ENCODE peak calls at places on chromosomes 11 and 22, in eight cellular contexts. G, H, B, F, D, S, I and Q are unnamed samples.

GRCh38 chr11:94938399-94939055 is 34.8 kb downstream of the CWC15 start:
- DNase-seq in I (peak; percentile 78), H (no peak), G (peak; percentile 20), F (no peak), D (no peak), S (no peak), B (peak; percentile 66), Q (peak; percentile 55)

GRCh38 chr11:1055990-1056771 is 18.5 kb upstream of the MUC2 start:
- DNase-seq in G (no peak), I (no peak), S (no peak), D (no peak), B (no peak), F (no peak), H (peak; percentile 51), Q (no peak)

GRCh38 chr11:23164022-23164421 is 303.7 kb upstream of the CCDC179 start:
- DNase-seq in D (no peak), F (no peak), H (no peak), I (no peak), B (no peak), S (no peak), G (no peak), Q (no peak)

GRCh38 chr22:27748355-27749168 is 53.0 kb downstream of the MN1 start:
- DNase-seq in B (peak; percentile 16), H (peak; percentile 77), G (no peak), D (no peak), I (peak; percentile 53), F (no peak), S (peak; percentile 66), Q (peak; percentile 34)

GRCh38 chr22:27554106-27554814 is 247.3 kb downstream of the MN1 start:
- DNase-seq in G (no peak), F (no peak), D (peak; percentile 30), I (peak; percentile 65), B (no peak), S (peak; percentile 40), H (no peak), Q (peak; percentile 56)

GRCh38 chr11:43988040-43988793 is 45.8 kb downstream of the C11orf96 start:
- DNase-seq in S (no peak), I (no peak), B (no peak), G (no peak), F (no peak), D (no peak), H (no peak), Q (no peak)

GRCh38 chr11:128470081-128470480 is 117.3 kb downstream of the ETS1 start:
- DNase-seq in H (no peak), D (no peak), I (no peak), G (no peak), F (no peak), B (no peak), S (no peak), Q (no peak)

GRCh38 chr11:78020248-78020647 is 2.8 kb downstream of the KCTD14 start:
- DNase-seq in B (no peak), S (no peak), I (no peak), G (no peak), H (no peak), D (no peak), F (no peak), Q (no peak)

GRCh38 chr11:6735306-6735705 is 36.5 kb downstream of the OR2AG2 start:
- DNase-seq in D (no peak), B (no peak), G (no peak), F (no peak), I (peak; percentile 6), H (no peak), S (no peak), Q (no peak)

GRCh38 chr11:122668562-122669090 is 13.1 kb downstream of the UBASH3B start:
- DNase-seq in H (no peak), I (peak; percentile 61), D (no peak), S (no peak), F (peak; percentile 35), G (no peak), B (no peak), Q (no peak)

GRCh38 chr11:7512525-7513209 is 1.1 kb upstream of the PPFIBP2 start:
- DNase-seq in S (no peak), B (peak; percentile 33), G (no peak), H (peak; percentile 16), D (peak; percentile 79), I (peak; percentile 78), F (no peak), Q (peak; percentile 75)

GRCh38 chr11:78038697-78039313 is 15.7 kb upstream of the KCTD14 start:
- DNase-seq in H (no peak), G (no peak), B (no peak), D (peak; percentile 69), F (no peak), S (no peak), I (no peak), Q (no peak)

GRCh38 chr22:33832558-33833151 is 87.6 kb downstream of the LARGE1 start:
- DNase-seq in I (no peak), G (no peak), H (no peak), F (no peak), D (peak; percentile 52), S (no peak), B (no peak), Q (no peak)

GRCh38 chr11:59573216-59573615 is 42.4 kb downstream of the OSBP start:
- DNase-seq in I (peak; percentile 77), D (no peak), G (peak; percentile 11), S (no peak), H (no peak), F (no peak), B (no peak), Q (no peak)

GRCh38 chr11:10322830-10323792 is 18.2 kb downstream of the ADM start:
- DNase-seq in H (no peak), G (peak; percentile 83), I (peak; percentile 75), F (peak; percentile 65), B (no peak), S (peak; percentile 59), D (peak; percentile 67), Q (no peak)

GRCh38 chr11:75325713-75326438 is 25.6 kb downstream of the ARRB1 start:
- DNase-seq in H (peak; percentile 59), B (peak; percentile 62), S (no peak), D (peak; percentile 85), G (peak; percentile 56), I (peak; percentile 93), F (peak; percentile 83), Q (no peak)

GRCh38 chr11:1333860-1334259 is 24.4 kb upstream of the TOLLIP start:
- DNase-seq in D (no peak), I (no peak), G (no peak), B (no peak), H (no peak), F (no peak), S (no peak), Q (no peak)

GRCh38 chr11:2775626-2776350 is 76.0 kb upstream of the KCNQ1OT1 start:
- DNase-seq in B (no peak), I (no peak), D (peak; percentile 17), H (peak; percentile 56), S (no peak), G (no peak), F (no peak), Q (peak; percentile 9)

GRCh38 chr22:23243006-23243573 is 62.8 kb downstream of the BCR start:
- DNase-seq in F (no peak), G (no peak), S (peak; percentile 86), B (no peak), D (no peak), I (no peak), H (peak; percentile 92), Q (no peak)

GRCh38 chr11:133474461-133474860 is 57.8 kb downstream of the OPCML start:
- DNase-seq in I (no peak), D (no peak), G (no peak), B (no peak), S (no peak), H (no peak), F (no peak), Q (no peak)

GRCh38 chr11:66020618-66021357 is 5.5 kb downstream of the CATSPER1 start:
- DNase-seq in I (peak; percentile 89), B (no peak), D (peak; percentile 41), S (no peak), H (no peak), F (peak; percentile 64), G (peak; percentile 25), Q (no peak)

GRCh38 chr22:49688516-49689254 is 139.0 kb downstream of the BRD1 start:
- DNase-seq in H (no peak), B (no peak), F (no peak), I (no peak), D (no peak), S (no peak), G (no peak), Q (no peak)

GRCh38 chr11:102794382-102794781 is 3.6 kb downstream of the MMP1 start:
- DNase-seq in B (no peak), S (peak; percentile 65), G (no peak), H (peak; percentile 41), F (peak; percentile 21), I (peak; percentile 28), D (no peak), Q (no peak)

GRCh38 chr11:91104237-91104636 is 881.4 kb upstream of the CHORDC1 start:
- DNase-seq in F (peak; percentile 7), I (no peak), H (no peak), G (peak; percentile 39), S (no peak), B (no peak), D (no peak), Q (no peak)

GRCh38 chr11:72238040-72238450 is 5.9 kb downstream of the PHOX2A start:
- DNase-seq in B (no peak), I (peak; percentile 78), S (peak; percentile 90), G (no peak), F (peak; percentile 92), D (peak; percentile 53), H (peak; percentile 98), Q (peak; percentile 60)

GRCh38 chr11:62401356-62401755 is 17.5 kb upstream of the SCGB1A1 start:
- DNase-seq in S (no peak), B (no peak), H (no peak), F (no peak), I (no peak), G (no peak), D (no peak), Q (no peak)

GRCh38 chr11:15673408-15673811 is 558.7 kb downstream of the INSC start:
- DNase-seq in D (no peak), I (no peak), B (no peak), H (no peak), G (no peak), F (no peak), S (no peak), Q (peak; percentile 40)

GRCh38 chr11:73288197-73288872 is 16.2 kb downstream of the P2RY6 start:
- DNase-seq in B (no peak), I (no peak), S (no peak), G (no peak), F (no peak), D (no peak), H (no peak), Q (no peak)

GRCh38 chr22:30457964-30458363 is 13.9 kb downstream of the SEC14L3 start:
- DNase-seq in B (no peak), D (no peak), H (no peak), S (no peak), G (no peak), I (no peak), F (no peak), Q (no peak)

GRCh38 chr22:40819741-40820140 is 595 bp upstream of the SLC25A17 start:
- DNase-seq in I (peak; percentile 33), S (peak; percentile 21), F (no peak), G (peak; percentile 17), H (peak; percentile 28), B (no peak), D (no peak), Q (no peak)

GRCh38 chr22:17368144-17368726 is 1.0 kb upstream of the CECR2 start:
- DNase-seq in H (no peak), S (no peak), B (no peak), G (no peak), F (no peak), D (no peak), I (no peak), Q (peak; percentile 53)

GRCh38 chr22:27881404-27881803 is 37.7 kb downstream of the PITPNB start:
- DNase-seq in G (no peak), I (no peak), F (no peak), B (no peak), H (no peak), S (peak; percentile 47), D (peak; percentile 40), Q (peak; percentile 75)

GRCh38 chr11:84249344-84250135 is 963.4 kb upstream of the CCDC90B start:
- DNase-seq in F (no peak), B (no peak), H (no peak), G (no peak), S (no peak), D (no peak), I (no peak), Q (no peak)

GRCh38 chr11:58575377-58576020 is at the start of gene LPXN:
- DNase-seq in S (no peak), B (peak; percentile 52), H (no peak), I (peak; percentile 44), G (no peak), F (no peak), D (no peak), Q (no peak)